ENCODE peak calls at places on chromosome 13, in five cellular contexts. J is omental fat pad, N is HCT116, L is amniotic epithelial cell, P is AG08395. U is an unnamed sample.

GRCh38 chr13:25300861-25301346 is 521 bp upstream of the NUP58 start:
- DNase-seq in N (no peak), L (no peak), J (no peak), P (no peak), U (peak; percentile 24)

GRCh38 chr13:20219585-20219984 is 12.5 kb downstream of the GJB6 start:
- DNase-seq in J (no peak), P (no peak), N (no peak), L (no peak), U (no peak)

GRCh38 chr13:25171517-25172302 is at the start of gene AMER2:
- DNase-seq in J (no peak), L (peak; percentile 5), P (peak; percentile 10), N (no peak), U (peak; percentile 8)

GRCh38 chr13:99900960-99901359 is 70.6 kb downstream of the ZIC5 start:
- DNase-seq in J (no peak), P (no peak), L (no peak), N (no peak), U (no peak)

GRCh38 chr13:30676672-30677071 is 58.7 kb upstream of the ALOX5AP start:
- DNase-seq in P (no peak), N (no peak), L (no peak), J (no peak), U (peak; percentile 68)

GRCh38 chr13:64239372-64239771 is 2823.7 kb upstream of the PCDH20 start:
- DNase-seq in P (peak; percentile 4), J (no peak), L (peak; percentile 77), N (no peak), U (peak; percentile 81)

GRCh38 chr13:51892657-51893056 is 30.9 kb downstream of the CCDC70 start:
- DNase-seq in N (no peak), L (no peak), P (no peak), J (no peak), U (no peak)

GRCh38 chr13:76319921-76320320 is 566.3 kb downstream of the KCTD12 start:
- DNase-seq in J (no peak), N (no peak), L (no peak), P (no peak), U (no peak)

GRCh38 chr13:69213331-69213850 is 894.2 kb upstream of the ATXN8OS start:
- DNase-seq in P (no peak), L (no peak), J (no peak), N (no peak), U (no peak)

GRCh38 chr13:110408286-110408685 is 101.2 kb downstream of the COL4A2 start:
- DNase-seq in L (no peak), N (no peak), P (no peak), J (no peak), U (no peak)

GRCh38 chr13:49690133-49690989 is 925 bp downstream of the EBPL start:
- DNase-seq in P (peak; percentile 34), L (peak; percentile 88), N (no peak), J (no peak), U (peak; percentile 73)

GRCh38 chr13:113043001-113043630 is 62.5 kb upstream of the F7 start:
- DNase-seq in L (no peak), N (no peak), J (no peak), P (no peak), U (no peak)

U was measured in choroid plexus epithelial cell.